ENCODE peak calls at places on chromosome 17, in five cellular contexts. One of them, this sample, is unnamed. For H3K4me1, the result is how much of the 10 kb centered on the place peaks cover.

GRCh38 chr17:18187226-18187625 is 3.6 kb downstream of the ALKBH5 start:
- DNase-seq in GM23338: no peak
- DNase-seq in Panc1: no peak
- DNase-seq in heart right ventricle: no peak
- DNase-seq in Peyer's patch: no peak
- DNase-seq in this sample: no peak

GRCh38 chr17:28426081-28426519 is 20.1 kb upstream of the SLC46A1 start:
- DNase-seq in heart right ventricle: no peak
- DNase-seq in Panc1: no peak
- DNase-seq in Peyer's patch: no peak
- DNase-seq in GM23338: peak
- DNase-seq in this sample: peak

GRCh38 chr17:68394608-68395331 is 62.5 kb downstream of the WIPI1 start:
- DNase-seq in Peyer's patch: no peak
- DNase-seq in GM23338: no peak
- DNase-seq in heart right ventricle: no peak
- DNase-seq in Panc1: no peak
- DNase-seq in this sample: no peak

GRCh38 chr17:2421315-2422147 is 20.7 kb upstream of the MNT start:
- DNase-seq in GM23338: peak
- DNase-seq in heart right ventricle: no peak
- DNase-seq in Panc1: no peak
- DNase-seq in Peyer's patch: no peak
- DNase-seq in this sample: no peak

GRCh38 chr17:1143573-1143972 is 36.2 kb downstream of the ABR start:
- DNase-seq in Panc1: no peak
- DNase-seq in GM23338: peak
- DNase-seq in Peyer's patch: no peak
- DNase-seq in heart right ventricle: no peak
- DNase-seq in this sample: no peak

GRCh38 chr17:41520821-41521521 is 2.3 kb upstream of the KRT15 start:
- DNase-seq in GM23338: no peak
- DNase-seq in Panc1: no peak
- DNase-seq in Peyer's patch: no peak
- DNase-seq in heart right ventricle: no peak
- DNase-seq in this sample: peak

GRCh38 chr17:145671-146541 is 8.5 kb downstream of the SCGB1C2 start:
- DNase-seq in heart right ventricle: peak
- DNase-seq in GM23338: no peak
- DNase-seq in Peyer's patch: peak
- DNase-seq in Panc1: no peak
- DNase-seq in this sample: peak

GRCh38 chr17:44773140-44773539 is 14.4 kb downstream of the ADAM11 start:
- DNase-seq in GM23338: no peak
- DNase-seq in heart right ventricle: no peak
- DNase-seq in Panc1: no peak
- DNase-seq in Peyer's patch: no peak
- DNase-seq in this sample: no peak

GRCh38 chr17:78921437-78921971 is 3.7 kb downstream of the TIMP2 start:
- DNase-seq in GM23338: no peak
- DNase-seq in Peyer's patch: no peak
- DNase-seq in heart right ventricle: peak
- DNase-seq in Panc1: no peak
- DNase-seq in this sample: no peak

GRCh38 chr17:34883106-34884000 is 77.9 kb downstream of the CCT6B start:
- DNase-seq in Panc1: no peak
- DNase-seq in Peyer's patch: no peak
- DNase-seq in GM23338: peak
- DNase-seq in heart right ventricle: no peak
- DNase-seq in this sample: no peak

GRCh38 chr17:61294777-61295176 is 104.9 kb upstream of the TBX2 start:
- DNase-seq in GM23338: no peak
- DNase-seq in Panc1: no peak
- DNase-seq in heart right ventricle: no peak
- DNase-seq in Peyer's patch: no peak
- DNase-seq in this sample: no peak

GRCh38 chr17:45307290-45308015 is 9.4 kb downstream of the MAP3K14 start:
- DNase-seq in Peyer's patch: no peak
- DNase-seq in Panc1: no peak
- DNase-seq in heart right ventricle: no peak
- DNase-seq in GM23338: no peak
- DNase-seq in this sample: peak

GRCh38 chr17:76696763-76697701 is 13.7 kb downstream of the MXRA7 start:
- DNase-seq in Peyer's patch: peak
- DNase-seq in Panc1: no peak
- DNase-seq in GM23338: no peak
- DNase-seq in heart right ventricle: peak
- DNase-seq in this sample: no peak

GRCh38 chr17:78670850-78671291 is 93.7 kb upstream of the DNAH17 start:
- DNase-seq in Panc1: no peak
- DNase-seq in GM23338: no peak
- DNase-seq in Peyer's patch: no peak
- DNase-seq in heart right ventricle: no peak
- DNase-seq in this sample: no peak

GRCh38 chr17:36740157-36740556 is 138.8 kb downstream of the MRM1 start:
- DNase-seq in Peyer's patch: no peak
- DNase-seq in GM23338: no peak
- DNase-seq in heart right ventricle: no peak
- DNase-seq in Panc1: no peak
- DNase-seq in this sample: no peak

GRCh38 chr17:63493411-63493810 is 16.6 kb downstream of the ACE start:
- DNase-seq in heart right ventricle: no peak
- DNase-seq in GM23338: no peak
- DNase-seq in Panc1: no peak
- DNase-seq in Peyer's patch: no peak
- DNase-seq in this sample: no peak

GRCh38 chr17:49722066-49722465 is 14.3 kb upstream of the SLC35B1 start:
- DNase-seq in GM23338: no peak
- DNase-seq in Peyer's patch: no peak
- DNase-seq in Panc1: no peak
- DNase-seq in heart right ventricle: no peak
- DNase-seq in this sample: no peak

GRCh38 chr17:65328567-65328966 is 191.4 kb downstream of the RGS9 start:
- DNase-seq in Panc1: no peak
- DNase-seq in Peyer's patch: no peak
- DNase-seq in heart right ventricle: no peak
- DNase-seq in GM23338: no peak
- DNase-seq in this sample: peak

GRCh38 chr17:82864721-82865240 is 25.0 kb upstream of the ZNF750 start:
- DNase-seq in Peyer's patch: no peak
- DNase-seq in heart right ventricle: no peak
- DNase-seq in GM23338: no peak
- DNase-seq in Panc1: no peak
- DNase-seq in this sample: no peak

GRCh38 chr17:17890773-17891759 is 54.3 kb upstream of the SREBF1 start:
- DNase-seq in heart right ventricle: peak
- DNase-seq in Peyer's patch: no peak
- DNase-seq in GM23338: peak
- DNase-seq in Panc1: peak
- DNase-seq in this sample: peak

GRCh38 chr17:17179371-17179827 is 26.7 kb downstream of the PLD6 start:
- DNase-seq in heart right ventricle: no peak
- DNase-seq in Panc1: no peak
- DNase-seq in Peyer's patch: no peak
- DNase-seq in GM23338: no peak
- DNase-seq in this sample: no peak

GRCh38 chr17:5912927-5913565 is 157.1 kb upstream of the WSCD1 start:
- DNase-seq in GM23338: no peak
- DNase-seq in heart right ventricle: no peak
- DNase-seq in Peyer's patch: no peak
- DNase-seq in Panc1: no peak
- DNase-seq in this sample: no peak

GRCh38 chr17:44707755-44708400 is 587 bp upstream of the DBF4B start:
- DNase-seq in GM23338: no peak
- DNase-seq in heart right ventricle: no peak
- DNase-seq in Peyer's patch: no peak
- DNase-seq in Panc1: no peak
- DNase-seq in this sample: no peak

GRCh38 chr17:42121066-42121769 is at the start of gene KAT2A:
- DNase-seq in GM23338: peak
- DNase-seq in Peyer's patch: peak
- DNase-seq in Panc1: no peak
- DNase-seq in heart right ventricle: peak
- DNase-seq in this sample: peak

GRCh38 chr17:298791-299450 is 53.7 kb downstream of the RPH3AL start:
- DNase-seq in GM23338: no peak
- DNase-seq in Panc1: no peak
- DNase-seq in Peyer's patch: no peak
- DNase-seq in heart right ventricle: peak
- DNase-seq in this sample: no peak

GRCh38 chr17:7098802-7099459 is 15.7 kb downstream of the ASGR2 start:
- DNase-seq in heart right ventricle: no peak
- DNase-seq in Panc1: no peak
- DNase-seq in Peyer's patch: no peak
- DNase-seq in GM23338: no peak
- DNase-seq in this sample: no peak

GRCh38 chr17:80287806-80288579 is 27.3 kb downstream of the RNF213 start:
- DNase-seq in Panc1: no peak
- DNase-seq in Peyer's patch: no peak
- DNase-seq in heart right ventricle: no peak
- DNase-seq in GM23338: no peak
- DNase-seq in this sample: peak

GRCh38 chr17:80285237-80285920 is 24.7 kb downstream of the RNF213 start:
- DNase-seq in heart right ventricle: no peak
- DNase-seq in Peyer's patch: no peak
- DNase-seq in GM23338: no peak
- DNase-seq in Panc1: no peak
- DNase-seq in this sample: peak

GRCh38 chr17:80284631-80285030 is 24.0 kb downstream of the RNF213 start:
- DNase-seq in Peyer's patch: no peak
- DNase-seq in Panc1: no peak
- DNase-seq in GM23338: peak
- DNase-seq in heart right ventricle: no peak
- DNase-seq in this sample: peak

GRCh38 chr17:80287038-80287437 is 26.4 kb downstream of the RNF213 start:
- DNase-seq in Panc1: no peak
- DNase-seq in heart right ventricle: no peak
- DNase-seq in Peyer's patch: no peak
- DNase-seq in GM23338: no peak
- DNase-seq in this sample: no peak

DNA sequence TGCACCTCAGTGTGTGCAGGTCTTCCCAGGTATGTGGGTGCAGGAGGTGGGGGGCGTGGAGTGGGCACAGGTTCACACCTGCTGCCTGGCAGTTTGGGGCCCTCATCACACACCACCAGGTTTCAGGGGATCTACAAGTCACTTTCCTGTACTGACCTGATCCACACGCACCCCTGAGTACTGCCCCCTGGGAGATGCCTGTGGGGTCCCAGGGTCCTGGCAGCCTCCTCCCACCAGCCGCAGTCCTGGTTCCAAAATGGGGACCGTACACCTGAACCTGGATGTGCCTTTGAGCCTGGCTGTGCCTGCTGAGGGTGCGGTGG is 25.9 kb downstream of the RNF213 start:
- DNase-seq in Panc1: no peak
- DNase-seq in Peyer's patch: no peak
- DNase-seq in GM23338: no peak
- DNase-seq in heart right ventricle: no peak
- DNase-seq in this sample: peak
- H3K4me1 ChIP-seq in Panc1: under half
- H3K4me1 ChIP-seq in Peyer's patch: under half
- H3K4me1 ChIP-seq in GM23338: under half
- H3K4me1 ChIP-seq in heart right ventricle: under half
- H3K4me1 ChIP-seq in this sample: under half

GRCh38 chr17:4599505-4600281 is 15.4 kb downstream of the SMTNL2 start:
- DNase-seq in heart right ventricle: no peak
- DNase-seq in Peyer's patch: no peak
- DNase-seq in GM23338: peak
- DNase-seq in Panc1: no peak
- DNase-seq in this sample: peak
- H3K4me3 ChIP-seq in heart right ventricle: no peak
- H3K4me3 ChIP-seq in Peyer's patch: no peak
- H3K4me3 ChIP-seq in GM23338: peak
- H3K4me3 ChIP-seq in Panc1: no peak
- H3K4me3 ChIP-seq in this sample: no peak

GRCh38 chr17:32484041-32484461 is 2.7 kb upstream of the CDK5R1 start:
- DNase-seq in Peyer's patch: no peak
- DNase-seq in heart right ventricle: no peak
- DNase-seq in Panc1: no peak
- DNase-seq in GM23338: no peak
- DNase-seq in this sample: no peak
- H3K4me1 ChIP-seq in Peyer's patch: under half
- H3K4me1 ChIP-seq in heart right ventricle: under half
- H3K4me1 ChIP-seq in Panc1: under half
- H3K4me1 ChIP-seq in GM23338: under half
- H3K4me1 ChIP-seq in this sample: under half

GRCh38 chr17:57130708-57131461 is 45.8 kb downstream of the AKAP1 start:
- DNase-seq in GM23338: peak
- DNase-seq in heart right ventricle: peak
- DNase-seq in Panc1: peak
- DNase-seq in Peyer's patch: peak
- DNase-seq in this sample: peak
- H3K4me3 ChIP-seq in GM23338: peak
- H3K4me3 ChIP-seq in heart right ventricle: no peak
- H3K4me3 ChIP-seq in Panc1: peak
- H3K4me3 ChIP-seq in Peyer's patch: no peak
- H3K4me3 ChIP-seq in this sample: no peak

GRCh38 chr17:40447148-40447644 is 3.9 kb downstream of the IGFBP4 start:
- DNase-seq in Peyer's patch: no peak
- DNase-seq in GM23338: no peak
- DNase-seq in Panc1: no peak
- DNase-seq in heart right ventricle: peak
- DNase-seq in this sample: no peak
- H3K4me1 ChIP-seq in Peyer's patch: half or more
- H3K4me1 ChIP-seq in GM23338: under half
- H3K4me1 ChIP-seq in Panc1: under half
- H3K4me1 ChIP-seq in heart right ventricle: half or more
- H3K4me1 ChIP-seq in this sample: half or more

GRCh38 chr17:10727192-10727591 is 2.6 kb downstream of the TMEM220 start:
- DNase-seq in Panc1: no peak
- DNase-seq in GM23338: no peak
- DNase-seq in heart right ventricle: no peak
- DNase-seq in Peyer's patch: no peak
- DNase-seq in this sample: no peak

GRCh38 chr17:10730956-10731879 is 1.4 kb upstream of the TMEM220 start:
- DNase-seq in GM23338: peak
- DNase-seq in Panc1: no peak
- DNase-seq in Peyer's patch: no peak
- DNase-seq in heart right ventricle: no peak
- DNase-seq in this sample: peak

GRCh38 chr17:10733666-10734065 is 3.8 kb upstream of the TMEM220 start:
- DNase-seq in heart right ventricle: no peak
- DNase-seq in Peyer's patch: no peak
- DNase-seq in GM23338: no peak
- DNase-seq in Panc1: no peak
- DNase-seq in this sample: no peak

GRCh38 chr17:10728331-10728730 is 1.5 kb downstream of the TMEM220 start:
- DNase-seq in GM23338: no peak
- DNase-seq in heart right ventricle: no peak
- DNase-seq in Panc1: no peak
- DNase-seq in Peyer's patch: no peak
- DNase-seq in this sample: no peak

GRCh38 chr17:10729334-10730193 is at the start of gene TMEM220:
- DNase-seq in GM23338: peak
- DNase-seq in Panc1: no peak
- DNase-seq in heart right ventricle: peak
- DNase-seq in Peyer's patch: peak
- DNase-seq in this sample: peak
- H3K4me3 ChIP-seq in GM23338: peak
- H3K4me3 ChIP-seq in Panc1: peak
- H3K4me3 ChIP-seq in heart right ventricle: peak
- H3K4me3 ChIP-seq in Peyer's patch: peak
- H3K4me3 ChIP-seq in this sample: peak